ENCODE peak calls at places on chromosomes 12 and 14, in six cellular contexts. X is kidney; E is SHP77; P is RKO; G is stimulated activated CD8-positive, alpha-beta memory T cell treated with anti-CD3 and anti-CD28 coated beads, Interleukin-4, amount 100 ng/mL, for 24 hours; D is NCI-H460. Z is an unnamed sample.

GRCh38 chr12:15982071-15982470 is 70.9 kb downstream of the DERA start:
- DNase-seq in G (no peak), P (no peak), X (no peak), D (no peak), E (no peak), Z (no peak)

GRCh38 chr14:95078841-95079240 is 78.5 kb downstream of the DICER1 start:
- DNase-seq in X (no peak), D (no peak), P (no peak), G (no peak), E (no peak), Z (no peak)

GRCh38 chr12:109020750-109021380 is at the start of gene SVOP:
- DNase-seq in E (peak), X (peak), P (peak), G (peak), D (peak), Z (peak)

GRCh38 chr12:130147875-130148596 is 14.2 kb upstream of the FZD10 start:
- DNase-seq in G (no peak), P (no peak), E (no peak), D (no peak), X (no peak), Z (no peak)

GRCh38 chr14:73620268-73620667 is 8.0 kb downstream of the ACOT6 start:
- DNase-seq in D (no peak), X (no peak), G (no peak), E (no peak), P (no peak), Z (no peak)

GRCh38 chr12:44930972-44931600 is 55.0 kb upstream of the NELL2 start:
- DNase-seq in G (no peak), P (peak), E (peak), D (peak), X (no peak), Z (no peak)

GRCh38 chr12:95701275-95701674 is 89.3 kb downstream of the NTN4 start:
- DNase-seq in G (no peak), P (no peak), X (no peak), E (no peak), D (no peak), Z (no peak)

GRCh38 chr14:94171208-94171607 is 2.9 kb upstream of the PPP4R4 start:
- DNase-seq in P (peak), X (no peak), D (no peak), E (no peak), G (no peak), Z (no peak)

GRCh38 chr12:57522887-57523705 is 472 bp downstream of the MBD6 start:
- DNase-seq in G (no peak), E (no peak), X (peak), P (peak), D (no peak), Z (no peak)